ENCODE peak calls at places on chromosome 4, in four cellular contexts. A is stimulated activated CD8-positive, alpha-beta memory T cell treated with anti-CD3 and anti-CD28 coated beads, Interleukin-7, amount 100 ng/mL, for 24 hours; D is endothelial cell; O is DMS153. Q is an unnamed sample.

GRCh38 chr4:140367738-140368137 is 5.7 kb upstream of the SCOC start:
- DNase-seq in A (no peak), O (no peak), D (no peak), Q (no peak)

GRCh38 chr4:81136161-81136910 is 78.7 kb downstream of the PRKG2 start:
- DNase-seq in D (no peak), O (no peak), A (no peak), Q (no peak)

GRCh38 chr4:22389240-22389871 is 126.5 kb downstream of the ADGRA3 start:
- DNase-seq in O (no peak), D (peak; percentile 66), A (no peak), Q (no peak)

GRCh38 chr4:34422472-34422871 is 1821.8 kb downstream of the ARAP2 start:
- DNase-seq in A (no peak), O (no peak), D (no peak), Q (no peak)

GRCh38 chr4:89000844-89001360 is 56.1 kb downstream of the FAM13A start:
- DNase-seq in A (no peak), O (peak; percentile 99), D (no peak), Q (no peak)

GRCh38 chr4:76363556-76364290 is 57.2 kb downstream of the STBD1 start:
- DNase-seq in O (no peak), A (no peak), D (no peak), Q (no peak)

GRCh38 chr4:7121861-7122653 is 54.2 kb upstream of the GRPEL1 start:
- DNase-seq in D (no peak), A (no peak), O (no peak), Q (no peak)

GRCh38 chr4:39576268-39576667 is 49.0 kb upstream of the UGDH start:
- DNase-seq in A (no peak), O (no peak), D (no peak), Q (no peak)

GRCh38 chr4:164753873-164754488 is at the start of gene SMIM31:
- DNase-seq in D (no peak), O (no peak), A (no peak), Q (no peak)

GRCh38 chr4:102129810-102130209 is 215.5 kb downstream of the SLC39A8 start:
- DNase-seq in D (no peak), O (no peak), A (no peak), Q (no peak)

GRCh38 chr4:121822796-121823504 is 733 bp downstream of the CCNA2 start:
- DNase-seq in D (peak; percentile 36), A (no peak), O (no peak), Q (peak; percentile 53)

GRCh38 chr4:26252349-26252748 is 68.5 kb upstream of the RBPJ start:
- DNase-seq in A (no peak), O (no peak), D (no peak), Q (no peak)

GRCh38 chr4:17188035-17188967 is 289.9 kb upstream of the LDB2 start:
- DNase-seq in O (no peak), D (no peak), A (no peak), Q (no peak)